ENCODE peak calls at places on chromosomes 1 and 21, in five cellular contexts. V, Q, C, O and A are unnamed samples. For H4K20me1 and H3K9me2, the result is how much of the 10 kb centered on the place peaks cover.

GRCh38 chr21:42423197-42423675 is 19.5 kb downstream of the UBASH3A start:
- DNase-seq in C (no peak), O (no peak), V (no peak), Q (no peak), A (no peak)

GRCh38 chr1:197910120-197911110 is 6.8 kb upstream of the LHX9 start:
- DNase-seq in V (no peak), O (no peak), C (no peak), Q (no peak), A (no peak)

GRCh38 chr1:11893907-11894251 is 32.3 kb downstream of the KIAA2013 start:
- DNase-seq in C (peak), V (peak), Q (peak), O (peak), A (peak)

GRCh38 chr1:29837306-29837646 is 601.0 kb downstream of the PTPRU start:
- DNase-seq in O (no peak), Q (no peak), V (no peak), C (no peak), A (no peak)

GRCh38 chr1:220696863-220697231 is 6.7 kb downstream of the C1orf115 start:
- DNase-seq in V (no peak), C (no peak), Q (no peak), O (no peak), A (no peak)

GRCh38 chr1:183097438-183098051 is 74.3 kb downstream of the LAMC1 start:
- DNase-seq in Q (no peak), V (no peak), O (peak), C (peak), A (no peak)

GRCh38 chr1:210681158-210681557 is 352.5 kb downstream of the HHAT start:
- DNase-seq in V (no peak), C (no peak), Q (no peak), O (no peak), A (no peak)

GRCh38 chr1:209743145-209743482 is 12.7 kb upstream of the TRAF3IP3 start:
- DNase-seq in O (no peak), Q (no peak), V (no peak), C (no peak), A (no peak)

GRCh38 chr1:62774006-62774405 is 9.9 kb upstream of the ATG4C start:
- DNase-seq in O (no peak), C (no peak), V (no peak), Q (no peak), A (no peak)

GRCh38 chr1:159040206-159040605 is 30.5 kb downstream of the IFI16 start:
- DNase-seq in Q (no peak), O (no peak), V (no peak), C (no peak), A (no peak)

GRCh38 chr21:31132574-31133242 is 94.4 kb upstream of the KRTAP19-8 start:
- DNase-seq in Q (no peak), O (no peak), V (no peak), C (no peak), A (no peak)

GRCh38 chr1:15799004-15799867 is 8.2 kb downstream of the UQCRHL start:
- DNase-seq in C (no peak), V (peak), Q (peak), O (peak), A (no peak)

GRCh38 chr1:9759939-9760338 is 63.8 kb downstream of the CLSTN1 start:
- DNase-seq in V (no peak), C (no peak), O (no peak), Q (no peak), A (no peak)
- H4K20me1 ChIP-seq in V (under half), C (under half), O (under half), Q (under half), A (under half)

GRCh38 chr1:152539901-152540300 is 25.6 kb downstream of the CRCT1 start:
- DNase-seq in O (no peak), V (no peak), C (no peak), Q (no peak), A (no peak)
- H3K9me2 ChIP-seq in O (under half), V (under half), C (under half), Q (under half), A (under half)

DNA sequence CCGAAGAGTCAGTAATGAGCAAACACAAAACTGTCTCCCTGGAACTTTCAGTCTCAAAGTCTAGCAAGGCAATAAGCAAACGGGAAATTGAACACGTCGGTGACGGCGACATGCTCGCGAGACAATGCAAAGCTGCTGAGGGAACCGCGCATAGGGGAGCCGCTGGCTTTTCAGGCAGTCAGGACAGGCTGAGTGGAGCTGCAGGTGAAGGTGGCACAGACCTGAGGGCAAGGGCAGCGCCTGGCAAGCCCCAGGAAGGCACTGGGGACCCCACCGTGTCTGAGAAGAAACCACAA is 4.9 kb downstream of the INTS11 start:
- DNase-seq in Q (no peak), V (no peak), C (no peak), O (no peak), A (no peak)
- H4K20me1 ChIP-seq in Q (under half), V (half or more), C (under half), O (under half), A (under half)

GRCh38 chr1:114043046-114043445 is 63.8 kb downstream of the OLFML3 start:
- DNase-seq in Q (no peak), C (no peak), V (no peak), O (no peak), A (no peak)
- H3K9me2 ChIP-seq in Q (under half), C (under half), V (under half), O (under half), A (under half)

GRCh38 chr1:8373547-8374270 is 55.8 kb downstream of the SLC45A1 start:
- DNase-seq in Q (peak), V (no peak), O (peak), C (no peak), A (no peak)
- H4K20me1 ChIP-seq in Q (under half), V (under half), O (half or more), C (half or more), A (under half)

GRCh38 chr1:181607524-181607923 is 124.2 kb downstream of the CACNA1E start:
- DNase-seq in Q (no peak), C (no peak), O (no peak), V (no peak), A (no peak)
- H3K9me2 ChIP-seq in Q (under half), C (under half), O (under half), V (under half), A (under half)

GRCh38 chr21:33549848-33550771 is 7.3 kb downstream of the SON start:
- DNase-seq in Q (no peak), O (no peak), V (no peak), C (no peak), A (no peak)

GRCh38 chr21:33552999-33553598 is 10.3 kb downstream of the SON start:
- DNase-seq in V (no peak), C (no peak), O (no peak), Q (no peak), A (no peak)

GRCh38 chr21:33552093-33552998 is 9.5 kb downstream of the SON start:
- DNase-seq in C (no peak), O (no peak), V (no peak), Q (no peak), A (no peak)

GRCh38 chr21:33551664-33552063 is 8.8 kb downstream of the SON start:
- DNase-seq in C (no peak), Q (no peak), O (no peak), V (no peak), A (no peak)

DNA sequence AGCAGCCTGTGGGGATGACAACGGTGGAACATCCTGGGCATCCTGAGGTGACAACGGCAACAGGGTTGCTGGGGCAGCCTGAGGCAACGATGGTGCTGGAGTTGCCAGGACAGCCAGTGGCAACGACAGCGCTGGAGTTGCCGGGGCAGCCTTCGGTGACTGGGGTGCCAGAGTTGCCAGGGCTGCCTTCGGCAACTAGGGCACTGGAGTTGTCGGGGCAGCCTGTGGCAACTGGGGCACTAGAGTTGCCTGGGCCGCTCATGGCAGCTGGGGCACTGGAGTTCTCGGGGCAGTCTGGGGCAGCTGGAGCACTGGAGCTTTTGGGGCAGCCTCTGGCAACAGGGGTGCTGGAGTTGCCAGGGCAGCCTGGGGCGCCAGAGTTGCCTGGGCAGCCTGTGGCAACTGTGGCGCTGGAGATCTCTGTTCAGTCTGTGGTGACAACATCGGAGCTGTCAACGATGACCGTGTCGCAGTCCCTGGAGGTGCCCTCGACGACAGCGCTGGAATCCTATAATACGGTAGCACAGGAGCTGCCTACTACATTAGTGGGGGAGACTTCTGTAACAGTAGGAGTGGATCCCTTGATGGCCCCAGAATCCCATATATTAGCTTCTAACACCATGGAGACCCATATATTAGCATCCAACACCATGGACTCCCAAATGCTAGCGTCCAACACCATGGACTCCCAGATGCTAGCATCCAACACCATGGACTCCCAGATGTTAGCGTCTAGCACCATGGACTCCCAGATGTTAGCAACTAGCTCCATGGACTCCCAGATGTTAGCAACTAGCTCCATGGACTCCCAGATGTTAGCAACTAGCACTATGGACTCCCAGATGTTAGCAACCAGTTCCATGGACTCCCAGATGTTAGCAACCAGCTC is 8.2 kb downstream of the SON start:
- DNase-seq in V (no peak), Q (no peak), O (no peak), C (no peak), A (no peak)
- H4K20me1 ChIP-seq in V (half or more), Q (under half), O (half or more), C (half or more), A (under half)

GRCh38 chr1:114043548-114043947 is 64.3 kb downstream of the OLFML3 start:
- DNase-seq in C (no peak), V (no peak), O (no peak), Q (no peak), A (no peak)
- H3K9me2 ChIP-seq in C (under half), V (under half), O (under half), Q (under half), A (under half)

GRCh38 chr1:24893431-24893830 is 36.6 kb downstream of the RUNX3 start:
- DNase-seq in C (no peak), V (no peak), Q (no peak), O (peak), A (no peak)
- H4K20me1 ChIP-seq in C (under half), V (under half), Q (under half), O (under half), A (under half)